ENCODE peak calls at places on chromosomes 7 and 10, in four cellular contexts. T is HepG2, Q is GM12878, R is endothelial cell of umbilical vein. U is an unnamed sample.

GRCh38 chr7:138992052-138992531 is 10.9 kb upstream of the KIAA1549 start:
- DNase-seq in Q (no peak), R (no peak), T (no peak), U (no peak)

GRCh38 chr10:97319671-97320479 is 804 bp downstream of the FRAT1 start:
- DNase-seq in Q (no peak), T (peak), R (peak), U (no peak)

GRCh38 chr10:6386346-6386745 is 183.6 kb downstream of the PFKFB3 start:
- DNase-seq in T (no peak), Q (no peak), R (no peak), U (no peak)

GRCh38 chr10:100373298-100374136 is 26.5 kb downstream of the SCD start:
- DNase-seq in R (peak), Q (peak), T (peak), U (peak)

GRCh38 chr7:47228386-47229014 is 353.4 kb downstream of the TNS3 start:
- DNase-seq in R (no peak), Q (no peak), T (no peak), U (peak)

GRCh38 chr7:117323585-117323876 is 673 bp upstream of the WNT2 start:
- DNase-seq in Q (no peak), T (no peak), R (peak), U (no peak)

GRCh38 chr10:122374859-122375721 is 582 bp downstream of the PLEKHA1 start:
- DNase-seq in Q (peak), R (peak), T (peak), U (peak)

GRCh38 chr7:129607471-129608120 is 3.9 kb upstream of the NRF1 start:
- DNase-seq in Q (no peak), R (peak), T (no peak), U (no peak)

GRCh38 chr7:148507741-148508285 is 82.8 kb upstream of the C7orf33 start:
- DNase-seq in Q (no peak), T (no peak), R (no peak), U (no peak)

GRCh38 chr7:128900237-128900636 is 10.3 kb downstream of the KCP start:
- DNase-seq in R (no peak), T (no peak), Q (no peak), U (no peak)

GRCh38 chr10:70584941-70585544 is 17.5 kb downstream of the PRF1 start:
- DNase-seq in R (peak), T (peak), Q (no peak), U (no peak)

GRCh38 chr10:48306870-48307531 is 524 bp downstream of the MAPK8 start:
- DNase-seq in R (peak), Q (no peak), T (peak), U (no peak)
- TF ChIP-seq POLR2AphosphoS5 in R (no peak), Q (peak), T (no peak), U (no peak)

GRCh38 chr10:62011558-62011957 is 110.1 kb downstream of the ARID5B start:
- DNase-seq in R (no peak), Q (no peak), T (no peak), U (no peak)
- TF ChIP-seq MAX in R (no peak), Q (no peak), T (no peak), U (no peak)

DNA sequence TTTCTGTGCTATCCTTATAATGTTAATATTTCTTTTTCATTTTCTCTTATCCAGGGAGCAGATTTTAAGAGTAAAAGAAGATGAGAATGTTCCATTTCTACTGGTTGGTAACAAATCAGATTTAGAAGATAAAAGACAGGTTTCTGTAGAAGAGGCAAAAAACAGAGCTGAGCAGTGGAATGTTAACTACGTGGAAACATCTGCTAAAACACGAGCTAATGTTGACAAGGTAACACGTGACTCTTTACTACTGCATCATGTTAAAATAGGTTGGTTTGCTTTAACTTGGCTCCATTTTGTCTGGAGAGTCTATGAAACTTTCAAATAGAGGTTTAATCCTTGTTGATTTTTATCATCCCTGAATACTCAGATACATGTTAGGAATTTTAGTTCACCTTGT is 73.3 kb downstream of the RALA start:
- DNase-seq in R (no peak), Q (no peak), T (no peak), U (no peak)
- TF ChIP-seq POLR2AphosphoS5 in R (no peak), Q (no peak), T (no peak), U (no peak)

DNA sequence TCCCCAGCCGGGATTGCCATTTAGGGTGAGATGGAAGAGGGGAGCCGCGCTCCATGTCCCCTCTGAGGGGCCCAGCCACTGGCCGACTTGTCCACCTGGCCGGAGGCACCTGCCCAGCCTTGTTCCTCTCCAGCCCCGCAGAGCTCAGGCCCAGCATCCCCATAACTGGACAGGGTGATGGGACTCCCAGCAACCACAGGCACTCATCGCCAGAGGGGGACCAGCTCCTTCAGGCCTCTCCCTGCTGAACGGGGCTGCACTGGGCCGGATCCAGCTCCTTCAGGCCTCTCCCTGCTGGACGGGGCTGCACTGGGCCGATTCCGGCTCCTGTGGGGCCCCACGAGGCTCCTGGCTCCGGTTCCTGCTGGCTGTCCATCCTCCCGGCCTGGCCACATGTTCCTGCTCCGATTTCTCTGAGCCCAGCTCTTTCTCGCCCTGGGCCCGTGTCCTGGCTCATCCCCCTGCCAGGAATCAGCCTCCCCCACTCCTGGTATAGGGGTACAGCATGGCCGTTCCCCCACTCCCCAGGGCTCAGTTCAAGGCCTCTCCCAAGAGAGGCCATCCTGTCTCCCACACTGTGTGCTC is 56.1 kb upstream of the ADGRA1 start:
- DNase-seq in T (no peak), Q (no peak), R (no peak), U (no peak)
- TF ChIP-seq MAX in T (no peak), Q (no peak), R (no peak), U (no peak)

DNA sequence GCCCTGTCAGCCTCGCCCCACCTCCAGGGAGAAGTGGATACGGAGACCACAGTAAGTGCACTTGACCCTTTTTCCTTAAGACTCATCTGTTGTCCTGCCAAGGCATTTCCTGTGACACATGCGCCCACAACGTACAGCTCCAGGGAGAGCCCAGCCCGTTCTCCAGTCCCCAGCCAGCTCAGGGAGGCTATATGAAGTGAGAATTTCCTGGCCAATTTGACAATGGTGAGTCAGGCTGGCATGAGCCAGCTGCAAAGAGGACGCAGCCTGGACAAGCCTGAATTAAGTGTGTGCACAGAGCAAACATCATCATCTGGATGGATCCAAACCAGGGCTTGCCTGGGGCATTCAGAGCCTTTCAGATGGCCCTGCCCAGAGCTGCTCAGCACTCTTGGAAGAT is 244.8 kb downstream of the KCNMA1 start:
- DNase-seq in R (peak), Q (no peak), T (no peak), U (peak)
- TF ChIP-seq POLR2AphosphoS5 in R (peak), Q (no peak), T (no peak), U (no peak)